ENCODE peak calls at places on chromosome 20, in four cellular contexts. One of them, this sample, is unnamed.
A peak's percentile ranks its signal among the peaks of the same experiment; 100 is the strongest.

GRCh38 chr20:46056027-46056833 is 27.2 kb downstream of the SLC12A5 start:
- DNase-seq in GM12878: no peak
- DNase-seq in K562: no peak
- DNase-seq in IMR-90: no peak
- DNase-seq in this sample: no peak

GRCh38 chr20:37921341-37921929 is 18.5 kb downstream of the VSTM2L start:
- DNase-seq in GM12878: peak; percentile 51
- DNase-seq in K562: no peak
- DNase-seq in IMR-90: no peak
- DNase-seq in this sample: no peak

GRCh38 chr20:22402990-22403859 is 181.1 kb downstream of the FOXA2 start:
- DNase-seq in K562: peak; percentile 26
- DNase-seq in GM12878: no peak
- DNase-seq in IMR-90: no peak
- DNase-seq in this sample: no peak

GRCh38 chr20:62020935-62021701 is 44.6 kb downstream of the TAF4 start:
- DNase-seq in IMR-90: peak; percentile 54
- DNase-seq in K562: peak; percentile 47
- DNase-seq in GM12878: no peak
- DNase-seq in this sample: no peak

GRCh38 chr20:43752561-43753301 is 25.9 kb upstream of the GTSF1L start:
- DNase-seq in IMR-90: peak; percentile 90
- DNase-seq in K562: no peak
- DNase-seq in GM12878: peak; percentile 95
- DNase-seq in this sample: no peak

GRCh38 chr20:54922636-54923035 is 447.2 kb downstream of the DOK5 start:
- DNase-seq in GM12878: no peak
- DNase-seq in K562: no peak
- DNase-seq in IMR-90: no peak
- DNase-seq in this sample: no peak

GRCh38 chr20:34011275-34011674 is 17.6 kb downstream of the RALY start:
- DNase-seq in IMR-90: no peak
- DNase-seq in K562: peak; percentile 39
- DNase-seq in GM12878: no peak
- DNase-seq in this sample: no peak

GRCh38 chr20:53971096-53971683 is 99.2 kb downstream of the BCAS1 start:
- DNase-seq in IMR-90: no peak
- DNase-seq in GM12878: no peak
- DNase-seq in K562: no peak
- DNase-seq in this sample: no peak

GRCh38 chr20:38805502-38805957 is at the start of gene PPP1R16B:
- DNase-seq in IMR-90: no peak
- DNase-seq in GM12878: no peak
- DNase-seq in K562: peak; percentile 66
- DNase-seq in this sample: peak; percentile 72

GRCh38 chr20:62822788-62823651 is 6.2 kb downstream of the COL9A3 start:
- DNase-seq in GM12878: no peak
- DNase-seq in K562: peak; percentile 93
- DNase-seq in IMR-90: peak; percentile 11
- DNase-seq in this sample: no peak

GRCh38 chr20:16518784-16519084 is 54.5 kb downstream of the KIF16B start:
- DNase-seq in K562: no peak
- DNase-seq in GM12878: no peak
- DNase-seq in IMR-90: no peak
- DNase-seq in this sample: no peak

GRCh38 chr20:61833807-61834610 is 231.7 kb downstream of the TAF4 start:
- DNase-seq in GM12878: no peak
- DNase-seq in K562: peak; percentile 64
- DNase-seq in IMR-90: no peak
- DNase-seq in this sample: no peak

GRCh38 chr20:29750268-29750899 is 1507.1 kb upstream of the DEFB115 start:
- DNase-seq in GM12878: no peak
- DNase-seq in IMR-90: no peak
- DNase-seq in K562: no peak
- DNase-seq in this sample: no peak

GRCh38 chr20:40617594-40617993 is 71.4 kb downstream of the MAFB start:
- DNase-seq in IMR-90: no peak
- DNase-seq in GM12878: no peak
- DNase-seq in K562: no peak
- DNase-seq in this sample: no peak

GRCh38 chr20:676967-677366 is 1.4 kb upstream of the SCRT2 start:
- DNase-seq in IMR-90: no peak
- DNase-seq in GM12878: no peak
- DNase-seq in K562: no peak
- DNase-seq in this sample: no peak

GRCh38 chr20:43946206-43946491 is 31.5 kb downstream of the TOX2 start:
- DNase-seq in IMR-90: no peak
- DNase-seq in GM12878: no peak
- DNase-seq in K562: no peak
- DNase-seq in this sample: no peak

GRCh38 chr20:19850190-19850533 is 92.1 kb downstream of the RIN2 start:
- DNase-seq in GM12878: no peak
- DNase-seq in IMR-90: no peak
- DNase-seq in K562: no peak
- DNase-seq in this sample: no peak

DNA sequence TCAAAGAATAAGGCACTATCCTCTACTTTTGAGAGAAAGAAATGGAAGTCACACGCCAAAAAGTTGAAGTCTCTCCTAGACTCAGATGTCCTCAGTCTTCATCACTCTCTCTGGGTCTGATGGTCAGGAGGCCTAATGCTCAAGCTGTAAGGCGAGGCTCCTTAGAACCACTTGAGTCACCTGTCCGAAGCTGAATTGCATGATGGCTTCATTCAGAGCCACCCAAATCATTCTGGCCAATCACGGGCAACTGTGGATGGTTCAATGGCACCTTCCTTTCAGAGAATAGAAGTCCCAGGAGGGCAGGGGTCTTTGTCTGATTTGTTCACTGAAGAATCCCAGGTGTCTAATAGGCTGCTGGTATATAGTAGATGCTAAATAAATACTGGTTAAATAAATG is 69.4 kb upstream of the RNF24 start:
- DNase-seq in IMR-90: no peak
- DNase-seq in GM12878: no peak
- DNase-seq in K562: no peak
- DNase-seq in this sample: no peak
- TF ChIP-seq FOS in IMR-90: no peak
- TF ChIP-seq FOS in GM12878: no peak
- TF ChIP-seq FOS in K562: no peak
- TF ChIP-seq FOS in this sample: no peak

GRCh38 chr20:24501764-24502163 is 32.3 kb downstream of the SYNDIG1 start:
- DNase-seq in IMR-90: no peak
- DNase-seq in K562: no peak
- DNase-seq in GM12878: no peak
- DNase-seq in this sample: no peak

GRCh38 chr20:24502184-24502583 is 32.8 kb downstream of the SYNDIG1 start:
- DNase-seq in K562: no peak
- DNase-seq in IMR-90: peak; percentile 59
- DNase-seq in GM12878: no peak
- DNase-seq in this sample: no peak

GRCh38 chr20:24504331-24505285 is 35.2 kb downstream of the SYNDIG1 start:
- DNase-seq in IMR-90: no peak
- DNase-seq in GM12878: no peak
- DNase-seq in K562: no peak
- DNase-seq in this sample: no peak

GRCh38 chr20:24502661-24503060 is 33.2 kb downstream of the SYNDIG1 start:
- DNase-seq in GM12878: no peak
- DNase-seq in K562: no peak
- DNase-seq in IMR-90: no peak
- DNase-seq in this sample: no peak

GRCh38 chr20:24503352-24503931 is 34.0 kb downstream of the SYNDIG1 start:
- DNase-seq in GM12878: no peak
- DNase-seq in K562: no peak
- DNase-seq in IMR-90: peak; percentile 13
- DNase-seq in this sample: no peak
- TF ChIP-seq FOS in GM12878: no peak
- TF ChIP-seq FOS in K562: no peak
- TF ChIP-seq FOS in IMR-90: no peak
- TF ChIP-seq FOS in this sample: no peak

GRCh38 chr20:60037120-60037499 is 78.9 kb downstream of the CDH26 start:
- DNase-seq in K562: no peak
- DNase-seq in GM12878: no peak
- DNase-seq in IMR-90: peak; percentile 59
- DNase-seq in this sample: no peak
- TF ChIP-seq FOS in K562: no peak
- TF ChIP-seq FOS in GM12878: no peak
- TF ChIP-seq FOS in IMR-90: peak; percentile 11
- TF ChIP-seq FOS in this sample: no peak

GRCh38 chr20:59571591-59572314 is 32.6 kb upstream of the PHACTR3 start:
- DNase-seq in IMR-90: peak; percentile 38
- DNase-seq in GM12878: no peak
- DNase-seq in K562: peak; percentile 77
- DNase-seq in this sample: peak; percentile 40
- TF ChIP-seq FOS in IMR-90: no peak
- TF ChIP-seq FOS in GM12878: no peak
- TF ChIP-seq FOS in K562: no peak
- TF ChIP-seq FOS in this sample: no peak

GRCh38 chr20:4813076-4813838 is 91.5 kb downstream of the PRND start:
- DNase-seq in GM12878: peak; percentile 43
- DNase-seq in IMR-90: no peak
- DNase-seq in K562: no peak
- DNase-seq in this sample: peak; percentile 40
- TF ChIP-seq FOS in GM12878: no peak
- TF ChIP-seq FOS in IMR-90: no peak
- TF ChIP-seq FOS in K562: no peak
- TF ChIP-seq FOS in this sample: no peak

GRCh38 chr20:57605878-57606277 is 14.3 kb downstream of the ZBP1 start:
- DNase-seq in IMR-90: no peak
- DNase-seq in K562: no peak
- DNase-seq in GM12878: no peak
- DNase-seq in this sample: no peak
- TF ChIP-seq FOS in IMR-90: no peak
- TF ChIP-seq FOS in K562: no peak
- TF ChIP-seq FOS in GM12878: no peak
- TF ChIP-seq FOS in this sample: no peak

GRCh38 chr20:9397928-9398327 is 116.5 kb upstream of the LAMP5 start:
- DNase-seq in GM12878: no peak
- DNase-seq in K562: no peak
- DNase-seq in IMR-90: no peak
- DNase-seq in this sample: no peak
- TF ChIP-seq FOS in GM12878: no peak
- TF ChIP-seq FOS in K562: no peak
- TF ChIP-seq FOS in IMR-90: no peak
- TF ChIP-seq FOS in this sample: no peak

GRCh38 chr20:35562541-35563110 is 20.7 kb downstream of the ERGIC3 start:
- DNase-seq in IMR-90: no peak
- DNase-seq in K562: no peak
- DNase-seq in GM12878: no peak
- DNase-seq in this sample: no peak

GRCh38 chr20:35560105-35560511 is 18.2 kb downstream of the ERGIC3 start:
- DNase-seq in IMR-90: no peak
- DNase-seq in GM12878: no peak
- DNase-seq in K562: no peak
- DNase-seq in this sample: no peak

GRCh38 chr20:35561671-35562070 is 19.8 kb downstream of the ERGIC3 start:
- DNase-seq in K562: peak; percentile 42
- DNase-seq in IMR-90: no peak
- DNase-seq in GM12878: no peak
- DNase-seq in this sample: no peak

GRCh38 chr20:35560541-35560940 is 18.7 kb downstream of the ERGIC3 start:
- DNase-seq in IMR-90: no peak
- DNase-seq in GM12878: no peak
- DNase-seq in K562: no peak
- DNase-seq in this sample: no peak

GRCh38 chr20:35561268-35561667 is 19.4 kb downstream of the ERGIC3 start:
- DNase-seq in GM12878: no peak
- DNase-seq in IMR-90: peak; percentile 59
- DNase-seq in K562: peak; percentile 34
- DNase-seq in this sample: peak; percentile 30
- TF ChIP-seq FOS in GM12878: no peak
- TF ChIP-seq FOS in IMR-90: no peak
- TF ChIP-seq FOS in K562: no peak
- TF ChIP-seq FOS in this sample: no peak

DNA sequence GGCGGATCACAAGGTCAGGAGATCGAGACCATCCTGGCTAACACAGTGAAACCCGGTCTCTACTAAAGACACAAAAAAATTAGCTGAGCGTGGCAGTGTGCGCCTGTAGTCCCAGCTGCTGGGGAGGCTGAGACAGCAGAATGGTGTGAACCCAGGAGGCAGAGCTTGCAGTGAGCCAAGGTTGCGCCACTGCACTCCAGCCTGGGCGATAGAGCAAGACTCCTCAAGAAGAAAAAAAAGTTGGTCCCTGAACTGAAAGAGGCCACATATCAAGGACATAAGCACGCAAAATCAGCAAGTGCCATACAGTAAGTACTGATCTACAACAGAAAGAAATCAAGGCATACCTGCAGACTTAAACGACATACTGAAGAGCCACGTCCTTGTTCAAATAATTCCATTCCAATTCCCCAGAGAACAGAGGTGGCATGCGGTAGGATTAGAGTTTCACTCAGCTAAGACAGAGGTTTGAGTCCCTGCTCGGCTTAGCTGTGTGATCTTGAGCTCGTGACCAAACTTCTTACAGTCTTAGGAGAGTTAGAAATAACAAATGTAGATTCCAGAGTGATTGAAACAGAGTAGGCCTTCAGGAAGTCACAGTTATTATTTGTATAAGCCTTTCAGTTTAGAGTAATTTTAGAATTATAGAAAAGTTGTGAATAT is 29.2 kb downstream of the B4GALT5 start:
- DNase-seq in GM12878: no peak
- DNase-seq in IMR-90: no peak
- DNase-seq in K562: no peak
- DNase-seq in this sample: no peak
- TF ChIP-seq FOS in GM12878: no peak
- TF ChIP-seq FOS in IMR-90: no peak
- TF ChIP-seq FOS in K562: no peak
- TF ChIP-seq FOS in this sample: no peak

GRCh38 chr20:5074050-5074674 is 45.6 kb downstream of the PCNA start:
- DNase-seq in GM12878: peak; percentile 44
- DNase-seq in K562: no peak
- DNase-seq in IMR-90: no peak
- DNase-seq in this sample: no peak
- TF ChIP-seq FOS in GM12878: no peak
- TF ChIP-seq FOS in K562: no peak
- TF ChIP-seq FOS in IMR-90: no peak
- TF ChIP-seq FOS in this sample: no peak

This sample was measured in endothelial cell of umbilical vein.